ENCODE peak calls at places on chromosomes 1 and 21, in four cellular contexts. One of them, this sample, is unnamed.
A peak's percentile ranks its signal among the peaks of the same experiment; 100 is the strongest.

GRCh38 chr1:34747638-34747941 is 7.3 kb upstream of the GJB5 start:
- DNase-seq in GM12878: no peak
- DNase-seq in HepG2: no peak
- DNase-seq in K562: no peak
- DNase-seq in this sample: no peak

GRCh38 chr1:117120774-117121588 is 568 bp downstream of the TRIM45 start:
- DNase-seq in GM12878: no peak
- DNase-seq in HepG2: peak; percentile 4
- DNase-seq in K562: no peak
- DNase-seq in this sample: no peak

GRCh38 chr1:45009956-45010854 is 919 bp downstream of the HECTD3 start:
- DNase-seq in GM12878: no peak
- DNase-seq in HepG2: no peak
- DNase-seq in K562: peak; percentile 32
- DNase-seq in this sample: peak; percentile 34

GRCh38 chr1:181112071-181112929 is 23.8 kb downstream of the IER5 start:
- DNase-seq in GM12878: no peak
- DNase-seq in HepG2: peak; percentile 97
- DNase-seq in K562: peak; percentile 82
- DNase-seq in this sample: no peak

GRCh38 chr1:150293433-150294253 is at the start of gene MRPS21:
- DNase-seq in GM12878: peak; percentile 76
- DNase-seq in HepG2: peak; percentile 94
- DNase-seq in K562: peak; percentile 88
- DNase-seq in this sample: peak; percentile 96

GRCh38 chr1:32903991-32904776 is 3.0 kb upstream of the TMEM54 start:
- DNase-seq in GM12878: no peak
- DNase-seq in HepG2: no peak
- DNase-seq in K562: no peak
- DNase-seq in this sample: no peak

GRCh38 chr1:56019472-56019871 is 559.9 kb downstream of the PLPP3 start:
- DNase-seq in GM12878: no peak
- DNase-seq in HepG2: no peak
- DNase-seq in K562: no peak
- DNase-seq in this sample: no peak

GRCh38 chr21:45295576-45296365 is 8.1 kb upstream of the POFUT2 start:
- DNase-seq in GM12878: no peak
- DNase-seq in HepG2: no peak
- DNase-seq in K562: no peak
- DNase-seq in this sample: no peak

GRCh38 chr1:166390406-166390805 is 223.6 kb upstream of the FAM78B start:
- DNase-seq in GM12878: no peak
- DNase-seq in HepG2: no peak
- DNase-seq in K562: no peak
- DNase-seq in this sample: no peak

GRCh38 chr1:91683598-91683951 is 182.9 kb downstream of the CDC7 start:
- DNase-seq in GM12878: no peak
- DNase-seq in HepG2: no peak
- DNase-seq in K562: no peak
- DNase-seq in this sample: no peak

GRCh38 chr1:231724876-231725647 is 98.5 kb downstream of the DISC1 start:
- DNase-seq in GM12878: no peak
- DNase-seq in HepG2: peak; percentile 57
- DNase-seq in K562: peak; percentile 74
- DNase-seq in this sample: peak; percentile 69

GRCh38 chr1:32998009-32998555 is 33.5 kb upstream of the RNF19B start:
- DNase-seq in GM12878: no peak
- DNase-seq in HepG2: no peak
- DNase-seq in K562: no peak
- DNase-seq in this sample: no peak

GRCh38 chr1:229848762-229849677 is 218.0 kb upstream of the GALNT2 start:
- DNase-seq in GM12878: no peak
- DNase-seq in HepG2: peak; percentile 38
- DNase-seq in K562: peak; percentile 66
- DNase-seq in this sample: peak; percentile 74

GRCh38 chr1:213996320-213997022 is 8.7 kb downstream of the PROX1 start:
- DNase-seq in GM12878: no peak
- DNase-seq in HepG2: no peak
- DNase-seq in K562: no peak
- DNase-seq in this sample: no peak

GRCh38 chr1:18953656-18954259 is 2.7 kb downstream of the IFFO2 start:
- DNase-seq in GM12878: no peak
- DNase-seq in HepG2: no peak
- DNase-seq in K562: no peak
- DNase-seq in this sample: no peak

GRCh38 chr1:109894823-109895719 is 15.6 kb upstream of the CSF1 start:
- DNase-seq in GM12878: peak; percentile 58
- DNase-seq in HepG2: no peak
- DNase-seq in K562: no peak
- DNase-seq in this sample: no peak

GRCh38 chr1:229557913-229558414 is 543 bp downstream of the ABCB10 start:
- DNase-seq in GM12878: no peak
- DNase-seq in HepG2: peak; percentile 6
- DNase-seq in K562: peak; percentile 70
- DNase-seq in this sample: peak; percentile 63

GRCh38 chr1:24984800-24985552 is 54.9 kb upstream of the RUNX3 start:
- DNase-seq in GM12878: no peak
- DNase-seq in HepG2: no peak
- DNase-seq in K562: no peak
- DNase-seq in this sample: no peak

GRCh38 chr1:177385760-177386698 is 215.3 kb downstream of the BRINP2 start:
- DNase-seq in GM12878: peak; percentile 2
- DNase-seq in HepG2: no peak
- DNase-seq in K562: no peak
- DNase-seq in this sample: no peak

GRCh38 chr1:195766709-195767108 is 841.5 kb downstream of the KCNT2 start:
- DNase-seq in GM12878: no peak
- DNase-seq in HepG2: no peak
- DNase-seq in K562: no peak
- DNase-seq in this sample: no peak

GRCh38 chr1:193960040-193960439 is 773.6 kb upstream of the B3GALT2 start:
- DNase-seq in GM12878: no peak
- DNase-seq in HepG2: no peak
- DNase-seq in K562: no peak
- DNase-seq in this sample: no peak

GRCh38 chr1:26696645-26697440 is 1.0 kb downstream of the ARID1A start:
- DNase-seq in GM12878: no peak
- DNase-seq in HepG2: no peak
- DNase-seq in K562: peak; percentile 36
- DNase-seq in this sample: no peak

DNA sequence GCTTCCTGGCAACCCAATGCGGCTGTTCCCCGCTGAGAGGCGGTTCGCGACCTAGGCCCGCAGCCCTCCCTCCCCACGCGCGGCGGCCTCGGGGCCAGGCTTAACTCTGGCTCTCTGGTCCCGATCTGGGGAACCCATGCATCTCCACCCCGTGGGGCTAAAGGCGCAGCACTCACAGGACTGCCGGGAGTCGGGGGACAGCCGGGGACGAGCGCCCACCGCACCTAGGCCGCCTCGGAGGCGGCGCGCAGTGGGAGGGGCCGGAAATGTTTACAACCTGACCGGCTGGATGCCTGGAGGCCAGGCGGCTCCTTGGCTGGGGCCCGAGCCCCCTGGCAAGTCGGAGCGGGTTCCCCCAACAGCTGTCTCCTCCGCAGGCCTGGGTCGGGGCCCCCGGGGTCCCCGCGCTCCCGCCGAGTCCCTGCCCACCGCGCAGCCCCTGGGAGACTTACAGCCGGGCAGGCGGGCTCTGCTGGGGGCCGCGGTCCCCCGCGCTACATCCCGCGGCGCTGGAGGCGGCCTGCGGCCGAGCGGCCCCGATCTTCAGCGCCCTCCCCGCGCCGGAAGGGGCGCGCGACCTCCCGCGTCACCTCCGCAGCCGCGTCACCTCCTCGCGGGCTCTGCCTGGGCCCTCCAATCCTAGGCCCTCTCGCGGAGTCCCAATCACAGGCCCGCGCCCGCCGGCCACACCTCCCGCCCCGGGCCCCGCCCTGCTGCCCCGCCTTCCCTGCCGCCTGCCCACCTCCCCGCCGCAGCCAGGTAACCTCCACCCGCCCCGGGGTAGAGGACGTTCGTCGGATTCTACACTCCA is at the start of gene ADIPOR1:
- DNase-seq in GM12878: peak; percentile 32
- DNase-seq in HepG2: peak; percentile 71
- DNase-seq in K562: peak; percentile 99
- DNase-seq in this sample: peak; percentile 97
- TF ChIP-seq FOXM1 in GM12878: no peak
- TF ChIP-seq FOXM1 in HepG2: no peak
- TF ChIP-seq FOXM1 in K562: no peak
- TF ChIP-seq FOXM1 in this sample: no peak

DNA sequence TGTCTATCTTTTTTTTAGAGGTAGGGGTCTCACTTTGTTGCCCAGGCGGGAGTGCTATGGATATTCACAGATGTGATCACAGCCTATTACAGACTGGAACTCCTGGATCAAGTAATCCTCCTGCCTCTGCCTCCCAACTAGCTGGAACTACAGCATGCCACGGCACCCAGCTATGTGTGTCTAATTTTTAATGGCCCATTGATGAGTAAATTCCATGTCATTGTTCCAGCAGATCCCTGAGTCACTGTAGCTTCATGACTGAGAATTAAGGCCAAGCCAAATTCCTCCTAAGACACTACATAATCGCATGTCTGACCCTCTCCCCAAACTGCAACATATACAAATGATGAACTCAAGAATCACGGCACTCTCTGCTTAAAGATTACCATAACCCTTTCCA is 84.2 kb upstream of the RGS2 start:
- DNase-seq in GM12878: no peak
- DNase-seq in HepG2: no peak
- DNase-seq in K562: no peak
- DNase-seq in this sample: no peak
- TF ChIP-seq TARDBP in GM12878: no peak
- TF ChIP-seq TARDBP in HepG2: no peak
- TF ChIP-seq TARDBP in K562: no peak
- TF ChIP-seq TARDBP in this sample: no peak

GRCh38 chr1:143691971-143692529 is 279.7 kb downstream of the FAM72C start:
- DNase-seq in GM12878: no peak
- DNase-seq in HepG2: no peak
- DNase-seq in K562: no peak
- DNase-seq in this sample: no peak
- TF ChIP-seq FOXM1 in GM12878: no peak
- TF ChIP-seq FOXM1 in HepG2: no peak
- TF ChIP-seq FOXM1 in K562: no peak
- TF ChIP-seq FOXM1 in this sample: no peak

GRCh38 chr1:118973032-118973431 is 15.1 kb downstream of the TBX15 start:
- DNase-seq in GM12878: no peak
- DNase-seq in HepG2: no peak
- DNase-seq in K562: no peak
- DNase-seq in this sample: no peak

GRCh38 chr1:118970451-118970850 is 17.7 kb downstream of the TBX15 start:
- DNase-seq in GM12878: no peak
- DNase-seq in HepG2: no peak
- DNase-seq in K562: no peak
- DNase-seq in this sample: no peak

GRCh38 chr1:118973536-118974160 is 14.5 kb downstream of the TBX15 start:
- DNase-seq in GM12878: no peak
- DNase-seq in HepG2: no peak
- DNase-seq in K562: no peak
- DNase-seq in this sample: no peak

GRCh38 chr1:118977591-118977990 is 10.6 kb downstream of the TBX15 start:
- DNase-seq in GM12878: no peak
- DNase-seq in HepG2: no peak
- DNase-seq in K562: no peak
- DNase-seq in this sample: no peak

DNA sequence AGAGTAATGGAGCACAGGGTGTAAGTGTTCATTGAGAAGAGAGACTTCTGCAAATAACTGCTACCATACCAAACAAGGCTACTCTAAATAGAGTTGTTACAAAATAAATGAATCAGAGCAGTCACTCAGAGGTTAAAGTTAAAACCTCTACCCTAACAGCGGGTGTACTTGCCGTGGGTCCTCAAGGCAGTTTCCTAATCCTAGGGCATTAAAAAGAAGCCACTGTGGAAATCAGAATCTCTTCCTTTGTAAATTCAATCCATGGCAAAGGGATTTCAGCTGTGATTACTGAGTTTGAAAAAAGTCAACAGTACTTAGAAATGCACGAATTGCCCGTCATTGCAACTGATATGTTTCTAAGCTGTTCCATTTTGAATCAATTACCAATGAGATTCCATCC is 13.5 kb downstream of the TBX15 start:
- DNase-seq in GM12878: no peak
- DNase-seq in HepG2: no peak
- DNase-seq in K562: no peak
- DNase-seq in this sample: no peak
- TF ChIP-seq TARDBP in GM12878: no peak
- TF ChIP-seq TARDBP in HepG2: no peak
- TF ChIP-seq TARDBP in K562: no peak
- TF ChIP-seq TARDBP in this sample: no peak